ENCODE peak calls at places on chromosomes 11 and 22, in six cellular contexts. J, Y, S, Q, X and R are unnamed samples. For H3K4me1, the result is how much of the 10 kb centered on the place peaks cover.

GRCh38 chr11:35352107-35352888 is 67.1 kb downstream of the SLC1A2 start:
- DNase-seq in J (no peak), Y (no peak), S (peak), Q (no peak), X (no peak), R (no peak)

GRCh38 chr22:46432164-46433068 is 96.9 kb downstream of the TRMU start:
- DNase-seq in J (no peak), Y (peak), S (no peak), Q (no peak), X (no peak), R (no peak)

GRCh38 chr11:45809456-45810395 is 4.8 kb downstream of the SLC35C1 start:
- DNase-seq in J (no peak), Y (no peak), S (no peak), Q (no peak), X (no peak), R (no peak)

GRCh38 chr11:71139516-71140205 is 112.7 kb downstream of the SHANK2 start:
- DNase-seq in J (no peak), Y (no peak), S (peak), Q (no peak), X (no peak), R (peak)

GRCh38 chr11:129724866-129725265 is 90.8 kb upstream of the TMEM45B start:
- DNase-seq in J (no peak), Y (no peak), S (no peak), Q (no peak), X (no peak), R (no peak)

GRCh38 chr11:36015806-36016205 is 71.9 kb downstream of the LDLRAD3 start:
- DNase-seq in J (no peak), Y (no peak), S (peak), Q (no peak), X (no peak), R (no peak)

GRCh38 chr22:30286813-30287625 is 2.3 kb downstream of the CASTOR1 start:
- DNase-seq in J (peak), Y (peak), S (peak), Q (peak), X (no peak), R (peak)

GRCh38 chr11:316891-317291 is 3.1 kb downstream of the IFITM1 start:
- DNase-seq in J (peak), Y (no peak), S (no peak), Q (no peak), X (no peak), R (no peak)

GRCh38 chr22:36027960-36028645 is 521 bp downstream of the RBFOX2 start:
- DNase-seq in J (no peak), Y (no peak), S (peak), Q (no peak), X (no peak), R (peak)

GRCh38 chr11:86938900-86939880 is 16.0 kb downstream of the FZD4 start:
- DNase-seq in J (no peak), Y (no peak), S (peak), Q (peak), X (peak), R (no peak)

GRCh38 chr22:49853981-49854791 is 542 bp downstream of the ZBED4 start:
- DNase-seq in J (peak), Y (no peak), S (peak), Q (peak), X (no peak), R (peak)
- H3K4me1 ChIP-seq in J (under half), Y (under half), S (under half), Q (under half), X (under half), R (under half)

DNA sequence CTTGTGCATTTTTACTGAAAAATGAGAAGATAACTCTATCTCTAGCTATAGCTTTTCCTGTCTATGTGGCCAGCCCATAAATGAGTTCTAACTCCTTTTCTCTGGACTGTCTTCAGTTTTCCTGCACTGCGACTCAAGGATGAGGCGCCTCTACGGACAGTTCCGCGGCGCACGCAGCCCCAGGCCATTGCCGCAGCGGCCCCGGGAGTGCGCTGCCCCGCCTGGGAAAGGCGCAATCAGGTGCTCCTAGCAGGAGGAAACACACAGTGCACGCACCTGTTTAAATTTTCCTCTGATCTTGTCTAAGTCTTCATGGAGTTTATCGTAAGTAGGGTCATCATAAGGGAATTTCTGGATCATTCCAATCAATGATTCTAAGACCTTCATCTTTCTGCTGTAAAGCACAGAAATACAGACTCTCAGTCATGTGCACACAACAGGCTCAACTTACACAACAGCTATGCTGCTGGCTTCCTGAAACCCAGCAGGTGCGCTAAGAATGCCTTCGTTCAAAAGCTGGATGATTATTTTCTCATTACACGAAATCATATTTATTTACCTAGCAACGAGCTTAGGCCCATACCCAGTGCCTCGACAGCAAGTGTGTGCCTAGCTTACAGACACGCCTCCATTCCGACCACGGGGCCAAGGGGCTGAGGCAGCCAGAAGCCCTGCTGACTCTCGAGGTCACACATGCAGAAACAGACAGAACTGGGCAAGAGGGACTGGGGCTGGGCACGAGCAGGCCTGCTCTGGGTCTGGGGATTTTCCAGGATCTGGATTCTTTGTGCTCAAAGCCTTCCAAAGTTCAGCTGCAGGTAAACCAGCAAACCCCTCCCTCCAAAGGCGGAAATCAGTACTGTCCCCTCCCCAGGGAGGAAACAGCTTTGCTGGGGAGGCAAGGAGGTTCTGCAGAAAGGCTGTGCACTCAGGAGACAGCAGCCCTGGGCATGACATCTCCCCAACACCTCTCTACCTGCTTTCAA is 7.2 kb downstream of the LTO1 start:
- DNase-seq in J (peak), Y (no peak), S (no peak), Q (no peak), X (no peak), R (no peak)
- H3K27ac ChIP-seq in J (no peak), Y (no peak), S (no peak), Q (no peak), X (no peak), R (no peak)

GRCh38 chr11:68997995-68998348 is 15.1 kb downstream of the MRGPRF start:
- DNase-seq in J (peak), Y (no peak), S (no peak), Q (no peak), X (no peak), R (no peak)

GRCh38 chr11:68996376-68997123 is 15.8 kb upstream of the MRGPRD start:
- DNase-seq in J (peak), Y (no peak), S (no peak), Q (no peak), X (no peak), R (no peak)

GRCh38 chr11:68997124-68997994 is 15.7 kb downstream of the MRGPRF start:
- DNase-seq in J (peak), Y (no peak), S (peak), Q (no peak), X (no peak), R (no peak)

GRCh38 chr11:68999093-68999747 is 13.8 kb downstream of the MRGPRF start:
- DNase-seq in J (peak), Y (no peak), S (peak), Q (no peak), X (no peak), R (no peak)

DNA sequence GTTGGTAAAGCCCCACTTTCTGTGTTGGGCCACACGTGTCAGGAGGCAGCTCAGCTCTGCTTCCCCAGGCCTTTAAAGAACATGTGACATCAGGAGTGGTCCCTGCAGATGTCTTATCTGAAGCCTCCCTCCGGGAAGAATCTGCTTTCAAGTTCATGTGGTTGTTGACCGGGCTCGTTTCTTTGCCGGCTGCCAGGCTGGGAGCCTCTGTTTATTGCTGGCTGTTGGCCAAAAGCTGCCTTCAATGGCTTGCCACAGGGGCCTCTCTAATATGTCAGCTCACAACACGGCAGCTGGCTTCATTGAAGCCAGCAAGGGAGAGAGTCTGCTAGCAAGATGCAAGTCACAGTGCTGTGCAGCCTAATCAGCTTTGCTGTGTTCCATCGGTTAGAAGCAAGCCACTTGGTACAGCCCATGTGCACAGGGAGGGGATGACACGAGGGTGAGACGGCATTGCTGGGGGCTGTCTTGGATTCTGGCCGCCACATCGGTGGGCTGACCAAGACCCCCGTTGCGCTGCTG is 14.6 kb downstream of the MRGPRF start:
- DNase-seq in J (no peak), Y (no peak), S (peak), Q (no peak), X (no peak), R (peak)
- H3K4me1 ChIP-seq in J (under half), Y (under half), S (under half), Q (under half), X (under half), R (under half)

GRCh38 chr11:27218498-27219038 is 144.4 kb downstream of the CCDC34 start:
- DNase-seq in J (no peak), Y (no peak), S (no peak), Q (peak), X (no peak), R (peak)
- H3K27ac ChIP-seq in J (no peak), Y (no peak), S (peak), Q (peak), X (no peak), R (peak)

GRCh38 chr22:39833610-39834009 is 60.0 kb downstream of the ENTHD1 start:
- DNase-seq in J (no peak), Y (no peak), S (no peak), Q (no peak), X (no peak), R (no peak)
- H3K4me1 ChIP-seq in J (under half), Y (under half), S (under half), Q (under half), X (under half), R (under half)

GRCh38 chr11:62882811-62883496 is 2.3 kb downstream of the SLC3A2 start:
- DNase-seq in J (no peak), Y (no peak), S (no peak), Q (no peak), X (no peak), R (no peak)

GRCh38 chr11:62881579-62882427 is 1.1 kb downstream of the SLC3A2 start:
- DNase-seq in J (no peak), Y (peak), S (peak), Q (peak), X (peak), R (peak)

GRCh38 chr11:62882428-62882742 is 1.7 kb downstream of the SLC3A2 start:
- DNase-seq in J (no peak), Y (no peak), S (no peak), Q (no peak), X (no peak), R (no peak)

GRCh38 chr11:62885137-62885536 is 4.4 kb downstream of the SLC3A2 start:
- DNase-seq in J (no peak), Y (no peak), S (no peak), Q (no peak), X (no peak), R (no peak)

DNA sequence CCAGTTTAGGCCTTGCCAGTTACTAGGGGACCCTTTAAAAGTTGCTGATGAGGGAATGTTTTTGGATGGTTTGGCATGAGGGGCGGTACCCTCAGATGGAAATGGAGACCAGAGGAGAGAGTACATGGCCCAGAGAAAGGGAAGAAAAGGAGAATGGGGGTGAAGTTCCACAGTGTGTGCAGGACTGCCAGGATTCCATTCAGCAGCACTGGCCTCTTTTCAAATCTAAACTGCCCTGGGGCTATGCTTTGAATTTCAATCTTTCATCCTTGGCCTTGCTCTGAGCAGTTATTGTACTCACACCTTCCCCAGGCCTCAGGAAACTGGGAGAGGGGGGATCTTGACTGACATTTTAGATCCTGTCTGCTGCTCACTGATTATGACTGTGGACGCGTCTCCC is 3.0 kb downstream of the SLC3A2 start:
- DNase-seq in J (no peak), Y (no peak), S (no peak), Q (no peak), X (no peak), R (no peak)
- H3K27ac ChIP-seq in J (peak), Y (no peak), S (peak), Q (peak), X (peak), R (no peak)